ENCODE peak calls at places on chromosomes 13 and 19, in five cellular contexts. E, D, R, T and B are unnamed samples.

GRCh38 chr19:29860492-29860891 is 48.7 kb downstream of the CCNE1 start:
- DNase-seq in E (no peak), D (no peak), R (no peak), T (no peak), B (no peak)

GRCh38 chr13:99542788-99543406 is 41.6 kb downstream of the TM9SF2 start:
- DNase-seq in E (no peak), D (no peak), R (no peak), T (no peak), B (no peak)

GRCh38 chr19:41564515-41565383 is 11.2 kb upstream of the CEACAM21 start:
- DNase-seq in E (no peak), D (peak; percentile 39), R (no peak), T (no peak), B (no peak)

GRCh38 chr13:62357887-62358645 is 942.4 kb upstream of the PCDH20 start:
- DNase-seq in E (peak; percentile 34), D (no peak), R (no peak), T (peak; percentile 26), B (peak; percentile 23)

GRCh38 chr13:47146991-47147783 is 250.3 kb upstream of the HTR2A start:
- DNase-seq in E (no peak), D (no peak), R (no peak), T (no peak), B (no peak)

GRCh38 chr13:26872444-26873173 is 112.0 kb upstream of the GPR12 start:
- DNase-seq in E (peak; percentile 67), D (peak; percentile 56), R (peak; percentile 38), T (peak; percentile 81), B (peak; percentile 40)

GRCh38 chr13:51475727-51476521 is 23.1 kb upstream of the INTS6 start:
- DNase-seq in E (peak; percentile 6), D (no peak), R (no peak), T (no peak), B (no peak)

GRCh38 chr13:95058680-95059079 is 242.6 kb downstream of the ABCC4 start:
- DNase-seq in E (no peak), D (no peak), R (no peak), T (no peak), B (no peak)

GRCh38 chr13:113474179-113474578 is 16.3 kb downstream of the DCUN1D2 start:
- DNase-seq in E (no peak), D (peak; percentile 45), R (no peak), T (no peak), B (no peak)

GRCh38 chr19:6853868-6854267 is 33.5 kb upstream of the ADGRE1 start:
- DNase-seq in E (no peak), D (no peak), R (no peak), T (no peak), B (no peak)

GRCh38 chr19:31586282-31586681 is 237.0 kb upstream of the TSHZ3 start:
- DNase-seq in E (no peak), D (no peak), R (no peak), T (no peak), B (peak; percentile 13)

GRCh38 chr13:67013709-67014108 is 216.4 kb downstream of the PCDH9 start:
- DNase-seq in E (no peak), D (no peak), R (no peak), T (no peak), B (no peak)

GRCh38 chr13:75197803-75198202 is 284.2 kb downstream of the TBC1D4 start:
- DNase-seq in E (no peak), D (no peak), R (no peak), T (no peak), B (no peak)

GRCh38 chr13:44465318-44465717 is 91.7 kb downstream of the SERP2 start:
- DNase-seq in E (no peak), D (no peak), R (no peak), T (no peak), B (no peak)

GRCh38 chr19:53958168-53958571 is 4.6 kb upstream of the CACNG8 start:
- DNase-seq in E (no peak), D (no peak), R (no peak), T (peak; percentile 20), B (no peak)

GRCh38 chr13:71880753-71881541 is 13.9 kb upstream of the DACH1 start:
- DNase-seq in E (no peak), D (no peak), R (no peak), T (no peak), B (no peak)

GRCh38 chr19:18768046-18768771 is 22.9 kb downstream of the COMP start:
- DNase-seq in E (no peak), D (no peak), R (no peak), T (no peak), B (no peak)

GRCh38 chr13:29362849-29363604 is 232.5 kb downstream of the SLC7A1 start:
- DNase-seq in E (peak; percentile 81), D (peak; percentile 31), R (peak; percentile 50), T (peak; percentile 11), B (peak; percentile 7)

GRCh38 chr19:16403151-16403977 is 68.4 kb downstream of the EPS15L1 start:
- DNase-seq in E (no peak), D (no peak), R (no peak), T (no peak), B (no peak)

GRCh38 chr13:109784590-109785140 is 1.7 kb downstream of the IRS2 start:
- DNase-seq in E (peak; percentile 87), D (peak; percentile 87), R (peak; percentile 81), T (peak; percentile 71), B (peak; percentile 55)